ENCODE peak calls at places on chromosomes 4 and X, in four cellular contexts. One of them, this sample, is unnamed.

GRCh38 chrX:139750390-139750789 is 42.4 kb upstream of the MCF2 start:
- DNase-seq in CD4-positive, alpha-beta memory T cell: no peak
- DNase-seq in brain microvascular endothelial cell: no peak
- DNase-seq in hypothalamus: no peak
- DNase-seq in this sample: no peak

GRCh38 chr4:4852591-4853362 is 6.7 kb upstream of the MSX1 start:
- DNase-seq in CD4-positive, alpha-beta memory T cell: peak
- DNase-seq in brain microvascular endothelial cell: peak
- DNase-seq in hypothalamus: no peak
- DNase-seq in this sample: peak

GRCh38 chr4:123014038-123014437 is 91.6 kb upstream of the NUDT6 start:
- DNase-seq in CD4-positive, alpha-beta memory T cell: no peak
- DNase-seq in brain microvascular endothelial cell: no peak
- DNase-seq in hypothalamus: no peak
- DNase-seq in this sample: no peak

GRCh38 chr4:186845137-186845842 is 121.6 kb upstream of the FAT1 start:
- DNase-seq in CD4-positive, alpha-beta memory T cell: no peak
- DNase-seq in brain microvascular endothelial cell: peak
- DNase-seq in hypothalamus: no peak
- DNase-seq in this sample: no peak

GRCh38 chr4:19944806-19945205 is 306.9 kb upstream of the SLIT2 start:
- DNase-seq in CD4-positive, alpha-beta memory T cell: no peak
- DNase-seq in brain microvascular endothelial cell: no peak
- DNase-seq in hypothalamus: no peak
- DNase-seq in this sample: no peak

GRCh38 chr4:123986268-123986798 is 589.7 kb downstream of the SPRY1 start:
- DNase-seq in CD4-positive, alpha-beta memory T cell: no peak
- DNase-seq in brain microvascular endothelial cell: peak
- DNase-seq in hypothalamus: no peak
- DNase-seq in this sample: no peak

GRCh38 chrX:71107245-71107644 is 705 bp upstream of the CXorf65 start:
- DNase-seq in CD4-positive, alpha-beta memory T cell: no peak
- DNase-seq in brain microvascular endothelial cell: no peak
- DNase-seq in hypothalamus: no peak
- DNase-seq in this sample: no peak

GRCh38 chrX:118631586-118631985 is 95.8 kb upstream of the IL13RA1 start:
- DNase-seq in CD4-positive, alpha-beta memory T cell: no peak
- DNase-seq in brain microvascular endothelial cell: no peak
- DNase-seq in hypothalamus: no peak
- DNase-seq in this sample: no peak

GRCh38 chrX:123899701-123900100 is 39.8 kb downstream of the XIAP start:
- DNase-seq in CD4-positive, alpha-beta memory T cell: no peak
- DNase-seq in brain microvascular endothelial cell: no peak
- DNase-seq in hypothalamus: no peak
- DNase-seq in this sample: no peak

GRCh38 chr4:8577046-8577445 is 3.1 kb upstream of the GPR78 start:
- DNase-seq in CD4-positive, alpha-beta memory T cell: no peak
- DNase-seq in brain microvascular endothelial cell: no peak
- DNase-seq in hypothalamus: no peak
- DNase-seq in this sample: no peak

GRCh38 chr4:145231906-145232700 is 51.7 kb upstream of the OTUD4 start:
- DNase-seq in CD4-positive, alpha-beta memory T cell: no peak
- DNase-seq in brain microvascular endothelial cell: peak
- DNase-seq in hypothalamus: no peak
- DNase-seq in this sample: no peak

GRCh38 chr4:76233967-76234678 is 17.4 kb upstream of the FAM47E start:
- DNase-seq in CD4-positive, alpha-beta memory T cell: no peak
- DNase-seq in brain microvascular endothelial cell: no peak
- DNase-seq in hypothalamus: no peak
- DNase-seq in this sample: no peak

GRCh38 chrX:123959281-123960063 is 2.0 kb upstream of the STAG2 start:
- DNase-seq in CD4-positive, alpha-beta memory T cell: no peak
- DNase-seq in brain microvascular endothelial cell: no peak
- DNase-seq in hypothalamus: peak
- DNase-seq in this sample: peak

GRCh38 chrX:84187501-84188319 is at the start of gene RPS6KA6:
- DNase-seq in CD4-positive, alpha-beta memory T cell: peak
- DNase-seq in brain microvascular endothelial cell: no peak
- DNase-seq in hypothalamus: peak
- DNase-seq in this sample: peak

GRCh38 chr4:121070696-121071639 is 1.4 kb downstream of the NDNF start:
- DNase-seq in CD4-positive, alpha-beta memory T cell: no peak
- DNase-seq in brain microvascular endothelial cell: no peak
- DNase-seq in hypothalamus: no peak
- DNase-seq in this sample: peak

GRCh38 chr4:25743971-25744370 is 88.3 kb downstream of the SLC34A2 start:
- DNase-seq in CD4-positive, alpha-beta memory T cell: no peak
- DNase-seq in brain microvascular endothelial cell: no peak
- DNase-seq in hypothalamus: no peak
- DNase-seq in this sample: no peak

GRCh38 chr4:159698336-159698735 is 595.5 kb downstream of the RAPGEF2 start:
- DNase-seq in CD4-positive, alpha-beta memory T cell: no peak
- DNase-seq in brain microvascular endothelial cell: no peak
- DNase-seq in hypothalamus: no peak
- DNase-seq in this sample: no peak

GRCh38 chr4:3416270-3416669 is 25.5 kb upstream of the HGFAC start:
- DNase-seq in CD4-positive, alpha-beta memory T cell: no peak
- DNase-seq in brain microvascular endothelial cell: no peak
- DNase-seq in hypothalamus: no peak
- DNase-seq in this sample: no peak

GRCh38 chrX:43822015-43822414 is 60.2 kb downstream of the MAOB start:
- DNase-seq in CD4-positive, alpha-beta memory T cell: no peak
- DNase-seq in brain microvascular endothelial cell: no peak
- DNase-seq in hypothalamus: no peak
- DNase-seq in this sample: no peak

GRCh38 chrX:107226766-107227165 is 20.4 kb downstream of the DNAAF6 start:
- DNase-seq in CD4-positive, alpha-beta memory T cell: no peak
- DNase-seq in brain microvascular endothelial cell: no peak
- DNase-seq in hypothalamus: no peak
- DNase-seq in this sample: no peak

GRCh38 chrX:2848806-2849420 is 20.2 kb downstream of the GYG2 start:
- DNase-seq in CD4-positive, alpha-beta memory T cell: no peak
- DNase-seq in brain microvascular endothelial cell: peak
- DNase-seq in hypothalamus: no peak
- DNase-seq in this sample: no peak

GRCh38 chrX:65463550-65463949 is 71.0 kb downstream of the LAS1L start:
- DNase-seq in CD4-positive, alpha-beta memory T cell: no peak
- DNase-seq in brain microvascular endothelial cell: peak
- DNase-seq in hypothalamus: no peak
- DNase-seq in this sample: no peak

GRCh38 chr4:8295471-8295870 is 25.9 kb downstream of the HTRA3 start:
- DNase-seq in CD4-positive, alpha-beta memory T cell: no peak
- DNase-seq in brain microvascular endothelial cell: no peak
- DNase-seq in hypothalamus: no peak
- DNase-seq in this sample: no peak

GRCh38 chr4:89640620-89641366 is 196.2 kb downstream of the SNCA start:
- DNase-seq in CD4-positive, alpha-beta memory T cell: no peak
- DNase-seq in brain microvascular endothelial cell: peak
- DNase-seq in hypothalamus: peak
- DNase-seq in this sample: peak

GRCh38 chr4:139975830-139976272 is 178.1 kb downstream of the MAML3 start:
- DNase-seq in CD4-positive, alpha-beta memory T cell: no peak
- DNase-seq in brain microvascular endothelial cell: no peak
- DNase-seq in hypothalamus: no peak
- DNase-seq in this sample: no peak

GRCh38 chrX:132955710-132956109 is 2.7 kb downstream of the HS6ST2 start:
- DNase-seq in CD4-positive, alpha-beta memory T cell: no peak
- DNase-seq in brain microvascular endothelial cell: no peak
- DNase-seq in hypothalamus: no peak
- DNase-seq in this sample: peak

GRCh38 chrX:120791013-120791643 is 84.5 kb downstream of the CT47B1 start:
- DNase-seq in CD4-positive, alpha-beta memory T cell: no peak
- DNase-seq in brain microvascular endothelial cell: peak
- DNase-seq in hypothalamus: peak
- DNase-seq in this sample: peak

GRCh38 chr4:140358281-140358680 is 15.2 kb upstream of the SCOC start:
- DNase-seq in CD4-positive, alpha-beta memory T cell: no peak
- DNase-seq in brain microvascular endothelial cell: no peak
- DNase-seq in hypothalamus: no peak
- DNase-seq in this sample: no peak

GRCh38 chr4:98027827-98028226 is 115.4 kb downstream of the STPG2 start:
- DNase-seq in CD4-positive, alpha-beta memory T cell: no peak
- DNase-seq in brain microvascular endothelial cell: peak
- DNase-seq in hypothalamus: no peak
- DNase-seq in this sample: no peak

GRCh38 chr4:183098080-183098722 is 856 bp upstream of the WWC2 start:
- DNase-seq in CD4-positive, alpha-beta memory T cell: peak
- DNase-seq in brain microvascular endothelial cell: peak
- DNase-seq in hypothalamus: no peak
- DNase-seq in this sample: peak

GRCh38 chr4:38034986-38035882 is 75.0 kb downstream of the PTTG2 start:
- DNase-seq in CD4-positive, alpha-beta memory T cell: peak
- DNase-seq in brain microvascular endothelial cell: peak
- DNase-seq in hypothalamus: no peak
- DNase-seq in this sample: peak

GRCh38 chr4:76293705-76294274 is 12.7 kb upstream of the STBD1 start:
- DNase-seq in CD4-positive, alpha-beta memory T cell: no peak
- DNase-seq in brain microvascular endothelial cell: no peak
- DNase-seq in hypothalamus: no peak
- DNase-seq in this sample: no peak

This sample was measured in head of caudate nucleus.